ENCODE peak calls at places on chromosomes 13 and 19, in four cellular contexts. Y, T, J and S are unnamed samples.

GRCh38 chr13:114155923-114156883 is 22.9 kb upstream of the CFAP97D2 start:
- DNase-seq in Y (no peak), T (no peak), J (no peak), S (no peak)

GRCh38 chr13:112981361-112981905 is 12.4 kb downstream of the MCF2L start:
- DNase-seq in Y (no peak), T (no peak), J (no peak), S (no peak)

GRCh38 chr13:99322297-99323103 is 15.3 kb upstream of the GPR183 start:
- DNase-seq in Y (no peak), T (no peak), J (peak), S (no peak)

GRCh38 chr19:11418518-11419506 is at the start of gene RGL3:
- DNase-seq in Y (peak), T (peak), J (no peak), S (no peak)

GRCh38 chr13:47929156-47929555 is 71.9 kb downstream of the SUCLA2 start:
- DNase-seq in Y (no peak), T (no peak), J (peak), S (no peak)

GRCh38 chr19:7507884-7508283 is 8.0 kb upstream of the ZNF358 start:
- DNase-seq in Y (peak), T (peak), J (peak), S (peak)

GRCh38 chr19:13974073-13974472 is 21.8 kb downstream of the DCAF15 start:
- DNase-seq in Y (peak), T (no peak), J (no peak), S (no peak)

GRCh38 chr19:27891411-27891810 is 1321.5 kb downstream of the UQCRFS1 start:
- DNase-seq in Y (no peak), T (no peak), J (no peak), S (no peak)

GRCh38 chr13:46614582-46614981 is 61.6 kb downstream of the LRCH1 start:
- DNase-seq in Y (no peak), T (no peak), J (peak), S (no peak)

GRCh38 chr13:52406629-52407028 is 657 bp upstream of the THSD1 start:
- DNase-seq in Y (no peak), T (no peak), J (no peak), S (no peak)
- TF ChIP-seq CTCF in Y (no peak), T (no peak), J (no peak), S (no peak)

GRCh38 chr19:50906217-50906616 is 5.0 kb downstream of the KLK4 start:
- DNase-seq in Y (peak), T (no peak), J (peak), S (peak)
- TF ChIP-seq CTCF in Y (no peak), T (peak), J (peak), S (peak)

GRCh38 chr19:54009440-54009839 is 18.0 kb downstream of the CACNG6 start:
- DNase-seq in Y (no peak), T (no peak), J (no peak), S (no peak)
- TF ChIP-seq CTCF in Y (no peak), T (no peak), J (no peak), S (no peak)

GRCh38 chr13:45340422-45341033 is 455 bp downstream of the TPT1 start:
- DNase-seq in Y (peak), T (peak), J (peak), S (peak)
- TF ChIP-seq CTCF in Y (peak), T (peak), J (peak), S (peak)

GRCh38 chr13:28754698-28755545 is 36.2 kb upstream of the SLC46A3 start:
- DNase-seq in Y (no peak), T (no peak), J (no peak), S (no peak)
- TF ChIP-seq CTCF in Y (no peak), T (peak), J (no peak), S (no peak)

DNA sequence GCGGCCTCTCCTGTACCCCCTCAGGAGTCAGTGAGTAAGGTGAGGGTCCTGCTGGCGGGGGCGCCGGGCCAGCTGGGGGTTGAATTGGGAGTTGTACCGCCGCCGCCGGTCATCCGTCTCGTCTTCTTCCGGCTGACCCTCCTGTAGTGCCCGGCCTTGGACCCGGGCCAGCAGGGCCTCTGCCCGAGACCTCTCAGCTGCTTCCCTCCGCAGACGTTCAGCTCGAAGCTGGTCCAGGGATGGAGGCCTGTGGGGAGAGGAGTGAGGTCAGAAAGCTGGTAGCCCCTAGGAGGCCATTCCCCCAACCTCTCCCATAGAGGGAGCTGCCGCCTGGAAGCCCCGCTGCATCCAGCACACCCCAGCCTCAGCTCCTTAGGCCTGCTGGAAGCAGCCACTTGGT is 3.8 kb downstream of the LENG1 start:
- DNase-seq in Y (no peak), T (no peak), J (no peak), S (no peak)
- TF ChIP-seq CTCF in Y (no peak), T (no peak), J (no peak), S (no peak)

GRCh38 chr19:54164369-54165068 is 5.0 kb upstream of the LENG1 start:
- DNase-seq in Y (peak), T (peak), J (no peak), S (peak)

GRCh38 chr19:54160182-54160811 is 776 bp upstream of the LENG1 start:
- DNase-seq in Y (no peak), T (no peak), J (peak), S (no peak)

GRCh38 chr19:54162884-54163283 is 3.4 kb upstream of the LENG1 start:
- DNase-seq in Y (no peak), T (no peak), J (no peak), S (no peak)

GRCh38 chr19:54160948-54161347 is 1.4 kb upstream of the LENG1 start:
- DNase-seq in Y (no peak), T (no peak), J (no peak), S (no peak)

GRCh38 chr19:54162241-54162805 is 2.8 kb upstream of the LENG1 start:
- DNase-seq in Y (peak), T (peak), J (peak), S (peak)
- TF ChIP-seq CTCF in Y (no peak), T (no peak), J (no peak), S (no peak)